ENCODE peak calls at places on chromosomes 1 and 21, in eight cellular contexts. L is thoracic aorta, J is aorta, Z is HAP-1, Q is heart right ventricle, V is SK-N-SH, K is tibial nerve, W is IMR-90. N is an unnamed sample.

GRCh38 chr21:45104560-45104959 is 30.2 kb downstream of the ADARB1 start:
- DNase-seq in V (peak; percentile 52), Z (no peak), L (no peak), K (no peak), Q (peak; percentile 51), J (no peak), W (no peak), N (no peak)

GRCh38 chr1:43636006-43636641 is 13.8 kb upstream of the KDM4A start:
- DNase-seq in L (no peak), Q (no peak), W (no peak), J (no peak), Z (no peak), K (no peak), V (no peak), N (no peak)

GRCh38 chr1:12188115-12188514 is 21.3 kb downstream of the TNFRSF1B start:
- DNase-seq in J (no peak), W (peak; percentile 30), K (no peak), V (no peak), L (no peak), Z (no peak), Q (no peak), N (no peak)

GRCh38 chr1:31669786-31670582 is 25.3 kb upstream of the PEF1 start:
- DNase-seq in Q (peak; percentile 83), J (peak; percentile 86), W (peak; percentile 20), L (peak; percentile 40), Z (peak; percentile 24), K (peak; percentile 69), V (peak; percentile 56), N (peak; percentile 77)

GRCh38 chr1:80056179-80056578 is 1049.6 kb upstream of the ADGRL4 start:
- DNase-seq in K (no peak), W (no peak), Z (no peak), L (no peak), Q (no peak), J (no peak), V (no peak), N (no peak)

GRCh38 chr1:42385283-42385682 is 4.7 kb downstream of the RIMKLA start:
- DNase-seq in Z (no peak), V (no peak), J (no peak), L (no peak), K (no peak), Q (no peak), W (peak; percentile 15), N (no peak)

GRCh38 chr1:54807756-54808155 is 6.6 kb upstream of the TTC22 start:
- DNase-seq in K (no peak), J (no peak), L (no peak), W (no peak), V (no peak), Z (no peak), Q (no peak), N (no peak)

GRCh38 chr1:58524353-58524945 is 22.1 kb downstream of the OMA1 start:
- DNase-seq in V (no peak), L (no peak), W (peak; percentile 85), K (no peak), J (no peak), Q (no peak), Z (no peak), N (no peak)

GRCh38 chr1:168330285-168330684 is 49.6 kb downstream of the TBX19 start:
- DNase-seq in J (no peak), Q (no peak), W (no peak), K (no peak), V (no peak), Z (no peak), L (no peak), N (no peak)

GRCh38 chr1:48697066-48697707 is 79.5 kb downstream of the BEND5 start:
- DNase-seq in Q (peak; percentile 29), L (no peak), V (peak; percentile 68), W (peak; percentile 21), J (peak; percentile 60), Z (peak; percentile 76), K (peak; percentile 60), N (no peak)

GRCh38 chr1:188889166-188889565 is 1588.5 kb downstream of the BRINP3 start:
- DNase-seq in J (no peak), K (no peak), L (no peak), W (no peak), Z (no peak), Q (no peak), V (no peak), N (no peak)

GRCh38 chr1:86504130-86504479 is 35.4 kb downstream of the CLCA1 start:
- DNase-seq in L (no peak), V (no peak), J (no peak), Q (peak; percentile 46), K (no peak), Z (no peak), W (no peak), N (no peak)

GRCh38 chr1:86503477-86504129 is 34.9 kb downstream of the CLCA1 start:
- DNase-seq in V (no peak), Z (no peak), W (peak; percentile 18), L (no peak), J (peak; percentile 57), K (no peak), Q (peak; percentile 65), N (peak; percentile 82)

GRCh38 chr1:86500731-86501130 is 32.0 kb downstream of the CLCA1 start:
- DNase-seq in K (no peak), Q (no peak), W (peak; percentile 4), J (no peak), L (no peak), Z (no peak), V (no peak), N (no peak)

GRCh38 chr1:86504895-86505625 is 36.3 kb downstream of the CLCA1 start:
- DNase-seq in Z (no peak), V (no peak), Q (no peak), W (no peak), J (no peak), K (no peak), L (no peak), N (no peak)

DNA sequence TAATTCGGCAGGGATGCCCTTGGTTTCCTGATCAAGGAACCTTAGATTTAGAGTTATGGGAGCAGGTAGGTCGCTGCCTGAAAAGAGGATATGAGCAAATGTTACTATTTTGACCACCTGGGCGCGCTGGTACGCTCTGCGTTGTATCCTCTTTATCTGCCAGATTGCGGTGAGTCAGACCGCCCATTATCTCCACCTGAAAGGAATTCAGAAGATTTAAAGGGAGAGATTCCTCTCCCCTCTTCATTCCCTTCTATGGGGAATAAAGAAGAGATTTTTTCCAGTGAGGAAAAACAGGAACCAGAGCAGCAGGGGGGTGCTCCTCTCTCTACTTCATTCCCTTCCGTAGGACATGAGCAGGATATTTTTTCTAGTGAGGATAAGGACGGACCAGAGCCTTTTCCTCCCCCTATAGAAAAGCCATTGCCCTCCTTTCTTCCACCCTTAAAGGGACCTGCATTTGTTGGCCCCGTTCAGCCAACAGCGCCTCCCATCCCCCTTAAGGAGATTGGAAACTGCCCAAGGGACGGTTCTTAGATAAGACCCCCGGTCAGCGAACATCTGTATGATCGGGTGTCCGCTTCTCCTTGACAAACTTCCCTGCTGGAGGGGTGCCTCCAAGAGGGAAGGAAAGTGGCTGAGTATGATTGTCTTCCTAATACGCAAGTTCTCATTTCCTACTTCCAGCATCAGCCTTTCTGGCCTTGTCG is 34.1 kb downstream of the CLCA1 start:
- DNase-seq in L (no peak), Q (peak; percentile 50), J (no peak), Z (peak; percentile 45), K (no peak), V (no peak), W (no peak), N (no peak)
- H3K4me3 ChIP-seq in L (peak overlapping the region; percentile 66), Q (peak overlapping the region; percentile 51), J (no peak overlapping the region), Z (no peak overlapping the region), K (peak overlapping the region; percentile 36), V (no peak overlapping the region), W (no peak overlapping the region), N (peak overlapping the region; percentile 24)

DNA sequence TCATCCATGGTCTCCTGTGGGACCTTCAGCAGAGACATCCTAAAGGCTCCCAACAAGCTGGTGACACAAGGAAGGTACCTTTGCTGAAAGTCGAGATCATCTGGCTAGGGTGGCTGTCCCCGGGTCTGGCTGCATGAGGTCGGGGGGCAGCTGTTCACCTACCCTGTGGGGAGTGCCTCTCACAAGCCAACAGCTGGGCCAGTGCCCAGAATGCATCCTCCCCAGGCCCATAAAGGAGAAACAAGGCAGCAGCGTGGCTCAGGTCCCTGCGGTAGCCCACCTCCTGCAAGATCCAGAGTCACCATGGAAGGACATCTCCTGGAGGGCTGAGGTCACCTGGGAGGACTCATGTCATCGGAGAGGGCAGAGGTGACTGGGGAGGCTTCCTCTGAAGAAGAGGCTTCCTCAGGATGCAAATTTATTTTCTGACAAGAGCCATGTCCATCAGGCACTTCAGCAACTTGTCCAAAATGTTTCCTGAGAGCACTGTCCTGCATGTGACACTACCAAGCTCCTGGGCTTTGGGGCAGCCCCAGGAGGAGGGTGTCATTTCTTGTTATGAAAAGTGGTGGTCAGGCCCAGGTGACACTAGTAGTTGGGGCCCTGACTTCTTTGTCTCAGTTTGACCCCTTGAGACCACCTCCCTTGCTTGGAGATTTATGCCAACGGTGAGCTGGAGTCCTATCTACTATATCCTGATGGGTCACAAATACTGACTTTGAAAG is 6.7 kb upstream of the SMYD3 start:
- DNase-seq in W (no peak), L (no peak), Q (no peak), J (no peak), V (no peak), K (no peak), Z (no peak), N (peak; percentile 52)
- H3K9me3 ChIP-seq in W (peaks cover 43% of the 10 kb centered on the region), L (peaks cover 24% of the 10 kb centered on the region), Q (peaks cover 37% of the 10 kb centered on the region), J (peaks cover 5% of the 10 kb centered on the region), V (no peaks in the 10 kb centered on the region), K (no peaks in the 10 kb centered on the region), Z (peaks cover 13% of the 10 kb centered on the region), N (no peaks in the 10 kb centered on the region)

DNA sequence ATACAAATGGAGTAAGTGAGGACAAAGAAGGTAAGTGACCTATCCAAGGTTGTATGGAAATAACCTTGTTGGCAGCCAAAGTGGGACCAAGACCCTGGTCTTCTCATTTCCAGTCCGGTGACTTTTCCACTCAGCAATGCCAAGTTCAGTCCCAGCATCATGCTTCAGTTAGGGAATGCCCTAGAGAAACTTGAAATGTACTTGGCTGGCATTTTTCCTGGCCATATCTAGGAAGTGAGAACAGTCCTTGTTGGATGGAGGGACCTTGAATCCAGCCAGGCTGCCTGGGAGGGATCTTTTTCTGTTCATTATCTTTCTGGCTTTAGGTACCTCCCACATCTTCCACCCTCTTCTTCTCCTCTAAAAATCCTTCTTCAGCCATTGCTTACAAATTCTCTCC is 76.8 kb upstream of the UBE2U start:
- DNase-seq in K (no peak), Z (no peak), V (no peak), Q (no peak), L (no peak), J (no peak), W (no peak), N (no peak)
- H3K27me3 ChIP-seq in K (no peaks in the 10 kb centered on the region), Z (peaks cover 11% of the 10 kb centered on the region), V (no peaks in the 10 kb centered on the region), Q (no peaks in the 10 kb centered on the region), L (no peaks in the 10 kb centered on the region), J (no peaks in the 10 kb centered on the region), W (peaks cover 2% of the 10 kb centered on the region), N (no peaks in the 10 kb centered on the region)

DNA sequence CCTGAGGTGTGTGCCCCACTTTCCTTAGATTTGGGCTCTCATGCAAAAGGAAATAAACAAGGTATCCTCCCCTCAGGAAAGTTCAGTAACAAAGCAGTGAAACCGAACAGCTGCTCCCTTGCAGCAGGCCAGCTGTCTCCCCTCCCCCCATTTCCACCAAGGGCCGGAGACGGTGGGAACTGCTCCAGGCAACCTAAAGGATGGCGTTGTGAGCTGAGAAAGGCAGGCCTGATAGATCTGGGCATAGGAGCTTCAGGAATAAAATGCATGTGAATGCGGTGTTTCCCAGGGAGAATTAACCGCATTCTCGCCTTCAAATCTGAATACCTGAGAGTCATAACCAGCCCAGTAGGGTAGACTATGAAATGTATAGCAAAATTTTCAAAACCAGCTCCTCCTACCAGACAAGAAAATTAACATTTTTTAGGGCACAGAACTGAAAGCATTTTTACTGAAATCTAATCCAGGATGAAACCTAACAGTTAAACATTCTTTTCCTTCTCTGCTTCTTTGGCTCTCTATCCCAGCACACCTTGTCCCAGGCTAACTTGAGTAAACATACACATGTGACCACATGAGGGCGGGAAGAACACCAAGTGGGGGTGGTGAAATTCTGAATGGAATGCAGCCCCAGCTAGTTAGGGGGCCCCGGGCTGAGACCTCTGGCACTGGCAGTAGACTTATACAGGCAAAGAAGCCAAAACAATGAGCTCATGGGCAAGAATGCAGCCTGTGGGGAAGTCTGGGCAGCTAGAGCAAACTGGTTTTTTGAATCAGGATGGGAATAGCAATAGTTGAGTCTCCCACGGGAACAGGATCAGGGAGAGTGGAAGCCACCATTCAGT is 11.5 kb downstream of the MCL1 start:
- DNase-seq in J (peak; percentile 88), K (peak; percentile 89), W (peak; percentile 98), Q (peak; percentile 74), V (peak; percentile 56), Z (peak; percentile 75), L (peak; percentile 69), N (peak; percentile 88)
- H3K4me3 ChIP-seq in J (peak overlapping the region; percentile 32), K (peak overlapping the region; percentile 36), W (peak overlapping the region; percentile 3), Q (peak overlapping the region; percentile 47), V (peak overlapping the region; percentile 5), Z (no peak overlapping the region), L (peak overlapping the region; percentile 69), N (peak overlapping the region; percentile 32)

N was measured in left lung.